ENCODE peak calls at places on chromosomes 4 and X, in seven cellular contexts. One of them, this sample, is unnamed.

GRCh38 chr4:75831856-75832405 is 70.3 kb downstream of the PPEF2 start:
- DNase-seq in transverse colon: peak
- DNase-seq in ovary: no peak
- DNase-seq in right lobe of liver: no peak
- DNase-seq in suprapubic skin: no peak
- DNase-seq in IMR-90: no peak
- DNase-seq in sigmoid colon: no peak
- DNase-seq in this sample: no peak

GRCh38 chr4:38266616-38267015 is 306.4 kb downstream of the PTTG2 start:
- DNase-seq in ovary: no peak
- DNase-seq in right lobe of liver: no peak
- DNase-seq in IMR-90: peak
- DNase-seq in transverse colon: peak
- DNase-seq in suprapubic skin: no peak
- DNase-seq in sigmoid colon: no peak
- DNase-seq in this sample: peak

GRCh38 chr4:137664416-137664815 is 132.1 kb upstream of the PCDH18 start:
- DNase-seq in sigmoid colon: no peak
- DNase-seq in transverse colon: no peak
- DNase-seq in right lobe of liver: no peak
- DNase-seq in IMR-90: peak
- DNase-seq in ovary: no peak
- DNase-seq in suprapubic skin: no peak
- DNase-seq in this sample: no peak

GRCh38 chrX:40420899-40421729 is 159.7 kb upstream of the ATP6AP2 start:
- DNase-seq in suprapubic skin: no peak
- DNase-seq in transverse colon: no peak
- DNase-seq in ovary: no peak
- DNase-seq in sigmoid colon: no peak
- DNase-seq in IMR-90: no peak
- DNase-seq in right lobe of liver: no peak
- DNase-seq in this sample: no peak

GRCh38 chrX:19512961-19513360 is 2.3 kb downstream of the MAP3K15 start:
- DNase-seq in transverse colon: no peak
- DNase-seq in IMR-90: no peak
- DNase-seq in suprapubic skin: no peak
- DNase-seq in sigmoid colon: no peak
- DNase-seq in right lobe of liver: no peak
- DNase-seq in ovary: no peak
- DNase-seq in this sample: peak

GRCh38 chr4:126071346-126072333 is 756.9 kb downstream of the FAT4 start:
- DNase-seq in right lobe of liver: peak
- DNase-seq in transverse colon: no peak
- DNase-seq in sigmoid colon: no peak
- DNase-seq in ovary: no peak
- DNase-seq in IMR-90: peak
- DNase-seq in suprapubic skin: no peak
- DNase-seq in this sample: no peak

GRCh38 chrX:138775501-138775900 is 64.0 kb upstream of the FGF13 start:
- DNase-seq in IMR-90: peak
- DNase-seq in right lobe of liver: no peak
- DNase-seq in ovary: no peak
- DNase-seq in sigmoid colon: no peak
- DNase-seq in transverse colon: no peak
- DNase-seq in suprapubic skin: no peak
- DNase-seq in this sample: no peak

GRCh38 chrX:154430916-154431315 is 2.4 kb downstream of the ATP6AP1 start:
- DNase-seq in right lobe of liver: no peak
- DNase-seq in ovary: no peak
- DNase-seq in suprapubic skin: peak
- DNase-seq in IMR-90: no peak
- DNase-seq in transverse colon: no peak
- DNase-seq in sigmoid colon: no peak
- DNase-seq in this sample: no peak

GRCh38 chr4:84031401-84031800 is 467.7 kb downstream of the NKX6-1 start:
- DNase-seq in sigmoid colon: no peak
- DNase-seq in right lobe of liver: no peak
- DNase-seq in transverse colon: no peak
- DNase-seq in IMR-90: no peak
- DNase-seq in suprapubic skin: no peak
- DNase-seq in ovary: no peak
- DNase-seq in this sample: no peak

GRCh38 chrX:73830489-73831414 is 267.8 kb downstream of the CHIC1 start:
- DNase-seq in ovary: no peak
- DNase-seq in right lobe of liver: no peak
- DNase-seq in transverse colon: no peak
- DNase-seq in IMR-90: no peak
- DNase-seq in suprapubic skin: no peak
- DNase-seq in sigmoid colon: no peak
- DNase-seq in this sample: no peak

GRCh38 chrX:41447897-41448296 is 754 bp downstream of the NYX start:
- DNase-seq in right lobe of liver: no peak
- DNase-seq in IMR-90: no peak
- DNase-seq in transverse colon: no peak
- DNase-seq in sigmoid colon: no peak
- DNase-seq in ovary: no peak
- DNase-seq in suprapubic skin: no peak
- DNase-seq in this sample: no peak

GRCh38 chrX:21276736-21277433 is 97.3 kb upstream of the CNKSR2 start:
- DNase-seq in transverse colon: no peak
- DNase-seq in ovary: no peak
- DNase-seq in sigmoid colon: no peak
- DNase-seq in IMR-90: no peak
- DNase-seq in right lobe of liver: no peak
- DNase-seq in suprapubic skin: no peak
- DNase-seq in this sample: no peak

GRCh38 chrX:41333744-41333993 is 293 bp upstream of the DDX3X start:
- DNase-seq in ovary: peak
- DNase-seq in suprapubic skin: peak
- DNase-seq in transverse colon: no peak
- DNase-seq in IMR-90: peak
- DNase-seq in sigmoid colon: peak
- DNase-seq in right lobe of liver: no peak
- DNase-seq in this sample: peak

GRCh38 chr4:1288786-1289185 is 905 bp upstream of the MAEA start:
- DNase-seq in transverse colon: no peak
- DNase-seq in right lobe of liver: no peak
- DNase-seq in ovary: no peak
- DNase-seq in suprapubic skin: no peak
- DNase-seq in sigmoid colon: no peak
- DNase-seq in IMR-90: no peak
- DNase-seq in this sample: no peak

GRCh38 chrX:46812445-46812844 is 24.4 kb upstream of the RP2 start:
- DNase-seq in IMR-90: no peak
- DNase-seq in right lobe of liver: no peak
- DNase-seq in ovary: no peak
- DNase-seq in sigmoid colon: no peak
- DNase-seq in suprapubic skin: no peak
- DNase-seq in transverse colon: no peak
- DNase-seq in this sample: no peak

GRCh38 chr4:55736605-55737183 is 82.9 kb upstream of the EXOC1L start:
- DNase-seq in suprapubic skin: no peak
- DNase-seq in IMR-90: peak
- DNase-seq in ovary: no peak
- DNase-seq in transverse colon: no peak
- DNase-seq in right lobe of liver: no peak
- DNase-seq in sigmoid colon: no peak
- DNase-seq in this sample: no peak

GRCh38 chr4:186658657-186659056 is 65.0 kb downstream of the FAT1 start:
- DNase-seq in right lobe of liver: no peak
- DNase-seq in sigmoid colon: no peak
- DNase-seq in suprapubic skin: no peak
- DNase-seq in ovary: no peak
- DNase-seq in IMR-90: no peak
- DNase-seq in transverse colon: no peak
- DNase-seq in this sample: no peak

GRCh38 chr4:7382634-7383014 is 52.1 kb downstream of the PSAPL1 start:
- DNase-seq in suprapubic skin: no peak
- DNase-seq in sigmoid colon: no peak
- DNase-seq in IMR-90: no peak
- DNase-seq in ovary: no peak
- DNase-seq in right lobe of liver: no peak
- DNase-seq in transverse colon: no peak
- DNase-seq in this sample: peak

DNA sequence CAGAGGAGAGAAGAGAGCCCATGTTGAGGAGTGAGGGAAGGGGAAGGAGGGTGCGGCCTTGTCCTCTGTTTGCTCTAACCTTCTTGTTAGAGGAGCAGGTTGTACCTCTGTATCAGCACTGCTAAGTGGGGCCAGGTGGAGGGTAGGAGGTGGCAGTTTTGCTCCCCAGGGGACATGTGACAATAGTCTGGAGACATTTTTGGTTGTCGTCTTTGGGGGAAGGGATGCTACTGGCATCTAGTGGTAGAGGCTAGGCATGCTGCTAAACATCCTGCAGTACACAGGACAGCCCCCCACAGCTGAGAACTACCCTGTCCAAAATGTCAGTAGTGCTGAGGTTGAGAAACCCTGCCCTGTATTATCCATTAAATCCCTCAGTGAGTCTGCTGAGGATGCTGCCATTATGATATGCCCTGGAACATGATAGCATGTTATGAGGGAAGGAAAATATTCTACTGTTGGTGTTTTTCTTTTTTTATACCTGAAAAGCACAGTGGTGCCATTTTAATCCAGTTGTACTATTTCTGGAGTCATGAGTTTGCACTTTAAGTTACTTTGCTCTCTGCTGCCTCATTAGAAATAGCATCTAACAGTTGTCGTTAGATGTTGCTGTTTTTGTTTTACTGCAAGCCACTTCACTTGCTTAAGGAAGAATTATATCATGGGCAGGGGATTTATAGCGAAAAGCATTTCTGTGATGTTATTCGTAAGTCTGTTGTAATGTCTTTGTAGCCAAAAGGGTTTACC is 90.6 kb downstream of the LRP2BP start:
- DNase-seq in transverse colon: peak
- DNase-seq in IMR-90: peak
- DNase-seq in sigmoid colon: no peak
- DNase-seq in suprapubic skin: no peak
- DNase-seq in right lobe of liver: no peak
- DNase-seq in ovary: no peak
- DNase-seq in this sample: no peak
- TF ChIP-seq CTCF in transverse colon: no peak
- TF ChIP-seq CTCF in IMR-90: peak
- TF ChIP-seq CTCF in sigmoid colon: no peak
- TF ChIP-seq CTCF in suprapubic skin: no peak
- TF ChIP-seq CTCF in right lobe of liver: peak
- TF ChIP-seq CTCF in ovary: no peak
- TF ChIP-seq CTCF in this sample: peak

GRCh38 chrX:132956421-132957210 is 1.8 kb downstream of the HS6ST2 start:
- DNase-seq in suprapubic skin: no peak
- DNase-seq in sigmoid colon: no peak
- DNase-seq in right lobe of liver: no peak
- DNase-seq in ovary: peak
- DNase-seq in IMR-90: no peak
- DNase-seq in transverse colon: no peak
- DNase-seq in this sample: no peak
- H3K4me3 ChIP-seq in suprapubic skin: peak
- H3K4me3 ChIP-seq in sigmoid colon: peak
- H3K4me3 ChIP-seq in right lobe of liver: no peak
- H3K4me3 ChIP-seq in ovary: peak
- H3K4me3 ChIP-seq in IMR-90: no peak
- H3K4me3 ChIP-seq in transverse colon: peak
- H3K4me3 ChIP-seq in this sample: no peak

GRCh38 chr4:128954941-128955340 is 138.4 kb downstream of the SCLT1 start:
- DNase-seq in right lobe of liver: no peak
- DNase-seq in suprapubic skin: no peak
- DNase-seq in sigmoid colon: no peak
- DNase-seq in IMR-90: no peak
- DNase-seq in ovary: no peak
- DNase-seq in transverse colon: no peak
- DNase-seq in this sample: no peak

GRCh38 chr4:128946929-128947328 is 137.4 kb downstream of the JADE1 start:
- DNase-seq in transverse colon: no peak
- DNase-seq in IMR-90: no peak
- DNase-seq in right lobe of liver: no peak
- DNase-seq in ovary: no peak
- DNase-seq in sigmoid colon: no peak
- DNase-seq in suprapubic skin: no peak
- DNase-seq in this sample: no peak

GRCh38 chr4:128955751-128956150 is 137.6 kb downstream of the SCLT1 start:
- DNase-seq in suprapubic skin: no peak
- DNase-seq in IMR-90: no peak
- DNase-seq in sigmoid colon: no peak
- DNase-seq in right lobe of liver: no peak
- DNase-seq in transverse colon: no peak
- DNase-seq in ovary: no peak
- DNase-seq in this sample: no peak

GRCh38 chr4:128951316-128951715 is 141.8 kb downstream of the JADE1 start:
- DNase-seq in suprapubic skin: no peak
- DNase-seq in transverse colon: no peak
- DNase-seq in right lobe of liver: no peak
- DNase-seq in sigmoid colon: no peak
- DNase-seq in ovary: no peak
- DNase-seq in IMR-90: no peak
- DNase-seq in this sample: no peak

GRCh38 chr4:128950796-128951195 is 141.3 kb downstream of the JADE1 start:
- DNase-seq in right lobe of liver: no peak
- DNase-seq in suprapubic skin: no peak
- DNase-seq in sigmoid colon: no peak
- DNase-seq in IMR-90: no peak
- DNase-seq in ovary: no peak
- DNase-seq in transverse colon: no peak
- DNase-seq in this sample: no peak
- TF ChIP-seq POLR2A in right lobe of liver: no peak
- TF ChIP-seq POLR2A in suprapubic skin: no peak
- TF ChIP-seq POLR2A in sigmoid colon: no peak
- TF ChIP-seq POLR2A in IMR-90: no peak
- TF ChIP-seq POLR2A in ovary: no peak
- TF ChIP-seq POLR2A in transverse colon: no peak
- TF ChIP-seq POLR2A in this sample: no peak

GRCh38 chr4:162557516-162558106 is 393.8 kb upstream of the FSTL5 start:
- DNase-seq in IMR-90: no peak
- DNase-seq in transverse colon: no peak
- DNase-seq in suprapubic skin: no peak
- DNase-seq in sigmoid colon: no peak
- DNase-seq in right lobe of liver: no peak
- DNase-seq in ovary: no peak
- DNase-seq in this sample: no peak

GRCh38 chr4:162565730-162566129 is 401.9 kb upstream of the FSTL5 start:
- DNase-seq in right lobe of liver: no peak
- DNase-seq in transverse colon: no peak
- DNase-seq in ovary: no peak
- DNase-seq in suprapubic skin: no peak
- DNase-seq in sigmoid colon: no peak
- DNase-seq in IMR-90: no peak
- DNase-seq in this sample: no peak

DNA sequence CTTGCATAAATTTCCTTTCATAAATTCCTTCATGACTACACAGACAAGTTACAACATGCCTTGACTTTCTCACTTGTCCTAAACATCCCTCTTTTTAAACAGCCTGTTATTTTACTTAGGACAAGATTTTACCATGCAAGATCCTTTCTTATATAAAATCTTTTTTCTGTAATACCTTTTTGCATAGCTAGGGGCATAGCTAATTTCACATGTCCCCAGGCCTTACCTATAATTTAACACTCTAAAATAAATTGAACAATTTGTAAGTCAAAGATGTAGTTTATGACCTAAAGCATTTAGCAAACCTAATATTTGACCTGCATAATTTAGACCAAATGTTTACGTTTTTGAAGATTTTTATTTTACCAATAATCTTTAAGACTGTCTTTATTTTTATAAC is 396.3 kb upstream of the FSTL5 start:
- DNase-seq in transverse colon: no peak
- DNase-seq in right lobe of liver: no peak
- DNase-seq in IMR-90: no peak
- DNase-seq in sigmoid colon: no peak
- DNase-seq in suprapubic skin: no peak
- DNase-seq in ovary: no peak
- DNase-seq in this sample: no peak
- TF ChIP-seq CTCF in transverse colon: no peak
- TF ChIP-seq CTCF in right lobe of liver: no peak
- TF ChIP-seq CTCF in IMR-90: no peak
- TF ChIP-seq CTCF in sigmoid colon: no peak
- TF ChIP-seq CTCF in suprapubic skin: no peak
- TF ChIP-seq CTCF in ovary: no peak
- TF ChIP-seq CTCF in this sample: no peak

This sample was measured in adrenal gland.